ENCODE peak calls at places on chromosomes 5 and 9, in four cellular contexts. R is AG10803, H is tibial nerve, Q is left lung. M is an unnamed sample.

GRCh38 chr5:140106101-140106500 is 7.8 kb upstream of the PURA start:
- DNase-seq in R (no peak), H (no peak), Q (no peak), M (peak)

GRCh38 chr9:16367605-16368424 is 502.7 kb downstream of the BNC2 start:
- DNase-seq in R (peak), H (no peak), Q (no peak), M (peak)

GRCh38 chr5:96857924-96858323 is 18.4 kb upstream of the ERAP2 start:
- DNase-seq in R (no peak), H (no peak), Q (no peak), M (no peak)

GRCh38 chr5:107303581-107303980 is 367.2 kb downstream of the EFNA5 start:
- DNase-seq in R (no peak), H (no peak), Q (no peak), M (no peak)

GRCh38 chr5:124738751-124739559 is 7.5 kb downstream of the ZNF608 start:
- DNase-seq in R (peak), H (no peak), Q (no peak), M (no peak)

GRCh38 chr5:73464016-73464745 is 15.6 kb upstream of the FOXD1 start:
- DNase-seq in R (peak), H (peak), Q (no peak), M (no peak)

GRCh38 chr5:146052780-146053179 is 52.6 kb downstream of the PLAC8L1 start:
- DNase-seq in R (no peak), H (no peak), Q (no peak), M (no peak)

GRCh38 chr5:56640763-56641406 is 174.5 kb upstream of the MAP3K1 start:
- DNase-seq in R (no peak), H (peak), Q (peak), M (peak)

GRCh38 chr5:62569466-62569865 is 9.2 kb upstream of the LRRC70 start:
- DNase-seq in R (no peak), H (no peak), Q (no peak), M (no peak)

GRCh38 chr5:141743652-141744333 is 61.8 kb upstream of the ARAP3 start:
- DNase-seq in R (no peak), H (no peak), Q (no peak), M (no peak)

GRCh38 chr9:135450956-135451355 is 28.6 kb upstream of the PPP1R26 start:
- DNase-seq in R (no peak), H (no peak), Q (no peak), M (no peak)

GRCh38 chr5:118295045-118295444 is 693.3 kb downstream of the DTWD2 start:
- DNase-seq in R (no peak), H (no peak), Q (no peak), M (no peak)

GRCh38 chr5:147504535-147504934 is 5.3 kb downstream of the DPYSL3 start:
- DNase-seq in R (no peak), H (no peak), Q (no peak), M (no peak)

GRCh38 chr5:142141463-142141862 is 32.9 kb downstream of the NDFIP1 start:
- DNase-seq in R (no peak), H (no peak), Q (no peak), M (no peak)

GRCh38 chr5:14753292-14753691 is 88.8 kb downstream of the OTULIN start:
- DNase-seq in R (no peak), H (no peak), Q (no peak), M (no peak)

GRCh38 chr5:39998518-39998917 is 573.7 kb upstream of the DAB2 start:
- DNase-seq in R (peak), H (no peak), Q (no peak), M (no peak)

GRCh38 chr5:26791433-26791832 is 247.0 kb downstream of the CDH9 start:
- DNase-seq in R (no peak), H (no peak), Q (no peak), M (no peak)

GRCh38 chr9:13567833-13568232 is 288.3 kb upstream of the MPDZ start:
- DNase-seq in R (no peak), H (no peak), Q (no peak), M (no peak)

GRCh38 chr9:127899200-127899943 is at the start of gene ST6GALNAC6:
- DNase-seq in R (peak), H (no peak), Q (peak), M (no peak)

GRCh38 chr5:132418876-132419275 is 49.4 kb downstream of the SLC22A5 start:
- DNase-seq in R (peak), H (no peak), Q (no peak), M (peak)

GRCh38 chr5:139178948-139179347 is 19.2 kb downstream of the SIL1 start:
- DNase-seq in R (no peak), H (no peak), Q (no peak), M (peak)

GRCh38 chr5:34658023-34658422 is 1.9 kb downstream of the RAI14 start:
- DNase-seq in R (peak), H (no peak), Q (no peak), M (no peak)

GRCh38 chr5:165627548-165628170 is 2122.2 kb downstream of the MAT2B start:
- DNase-seq in R (no peak), H (no peak), Q (no peak), M (no peak)

GRCh38 chr9:135328485-135329417 is 150.8 kb upstream of the PPP1R26 start:
- DNase-seq in R (no peak), H (no peak), Q (no peak), M (no peak)

GRCh38 chr5:169913479-169913878 is 66.8 kb downstream of the INSYN2B start:
- DNase-seq in R (peak), H (no peak), Q (no peak), M (no peak)

GRCh38 chr5:138303365-138303764 is 28.2 kb downstream of the CDC25C start:
- DNase-seq in R (peak), H (no peak), Q (no peak), M (peak)

GRCh38 chr5:71830626-71831539 is 111.8 kb downstream of the CARTPT start:
- DNase-seq in R (peak), H (peak), Q (peak), M (peak)

GRCh38 chr5:16593013-16593412 is 23.8 kb downstream of the RETREG1 start:
- DNase-seq in R (peak), H (no peak), Q (no peak), M (no peak)

GRCh38 chr9:38227656-38228055 is 158.6 kb upstream of the SHB start:
- DNase-seq in R (no peak), H (no peak), Q (no peak), M (peak)

GRCh38 chr5:57700484-57700883 is 217.9 kb upstream of the ACTBL2 start:
- DNase-seq in R (no peak), H (no peak), Q (no peak), M (no peak)

GRCh38 chr9:75775966-75776691 is 114.3 kb upstream of the PCSK5 start:
- DNase-seq in R (no peak), H (no peak), Q (no peak), M (no peak)

GRCh38 chr9:130362691-130363090 is 82.1 kb upstream of the ASS1 start:
- DNase-seq in R (no peak), H (no peak), Q (no peak), M (no peak)

GRCh38 chr5:167642779-167643517 is 648.5 kb upstream of the WWC1 start:
- DNase-seq in R (peak), H (no peak), Q (no peak), M (peak)

GRCh38 chr9:136759001-136759400 is 958 bp upstream of the LCN8 start:
- DNase-seq in R (no peak), H (no peak), Q (no peak), M (no peak)

GRCh38 chr5:177388521-177389052 is 4.4 kb downstream of the SLC34A1 start:
- DNase-seq in R (no peak), H (no peak), Q (no peak), M (peak)

GRCh38 chr9:134178781-134179551 is 14.6 kb upstream of the RNU6ATAC start:
- DNase-seq in R (peak), H (peak), Q (peak), M (no peak)

GRCh38 chr9:124259273-124260078 is 1.7 kb downstream of the NEK6 start:
- DNase-seq in R (peak), H (peak), Q (peak), M (peak)

GRCh38 chr5:74866653-74867162 is 521 bp upstream of the FAM169A start:
- DNase-seq in R (no peak), H (no peak), Q (no peak), M (no peak)

GRCh38 chr9:1916676-1917075 is 98.5 kb upstream of the SMARCA2 start:
- DNase-seq in R (peak), H (no peak), Q (no peak), M (no peak)

GRCh38 chr5:54302267-54302687 is 8.1 kb downstream of the ARL15 start:
- DNase-seq in R (peak), H (peak), Q (no peak), M (peak)

GRCh38 chr5:123091258-123091987 is 2.4 kb downstream of the PRDM6 start:
- DNase-seq in R (no peak), H (no peak), Q (no peak), M (peak)

GRCh38 chr5:123090641-123091257 is 1.7 kb downstream of the PRDM6 start:
- DNase-seq in R (no peak), H (no peak), Q (no peak), M (no peak)

GRCh38 chr5:123089572-123089970 is 530 bp downstream of the PRDM6 start:
- DNase-seq in R (peak), H (no peak), Q (no peak), M (no peak)

GRCh38 chr5:123088031-123088805 is 823 bp upstream of the PRDM6 start:
- DNase-seq in R (no peak), H (no peak), Q (no peak), M (no peak)

GRCh38 chr5:123089971-123090640 is 1.1 kb downstream of the PRDM6 start:
- DNase-seq in R (peak), H (no peak), Q (no peak), M (no peak)
- H3K4me3 ChIP-seq in R (peak), H (peak), Q (peak), M (peak)

GRCh38 chr5:135332519-135333150 is 66.4 kb downstream of the MACROH2A1 start:
- DNase-seq in R (peak), H (no peak), Q (no peak), M (peak)
- TF ChIP-seq CTCF in R (peak), H (peak), Q (peak), M (peak)

DNA sequence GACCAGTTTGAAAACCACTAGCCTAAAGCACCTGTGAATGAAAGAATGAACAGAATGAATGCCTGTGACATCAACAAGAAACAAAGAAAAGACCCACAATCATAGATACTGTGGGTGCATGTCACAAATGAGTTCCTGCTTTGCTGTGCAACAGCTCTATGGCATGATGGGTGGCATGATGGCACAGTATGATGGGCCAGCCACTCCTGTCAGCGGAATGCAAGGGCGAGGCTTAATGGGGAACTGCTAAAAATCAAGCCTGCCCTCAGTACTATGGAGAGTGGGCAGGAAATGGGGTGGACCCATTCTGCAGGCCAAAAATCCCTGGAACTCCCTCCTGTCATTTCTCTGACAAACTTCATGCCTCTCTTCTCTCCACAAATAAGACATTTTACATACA is 89.0 kb downstream of the DCP2 start:
- DNase-seq in R (no peak), H (no peak), Q (no peak), M (no peak)
- H3K4me3 ChIP-seq in R (no peak), H (no peak), Q (no peak), M (no peak)

GRCh38 chr9:94796687-94797086 is 70.2 kb downstream of the AOPEP start:
- DNase-seq in R (no peak), H (no peak), Q (no peak), M (no peak)
- TF ChIP-seq CTCF in R (no peak), H (no peak), Q (no peak), M (no peak)

DNA sequence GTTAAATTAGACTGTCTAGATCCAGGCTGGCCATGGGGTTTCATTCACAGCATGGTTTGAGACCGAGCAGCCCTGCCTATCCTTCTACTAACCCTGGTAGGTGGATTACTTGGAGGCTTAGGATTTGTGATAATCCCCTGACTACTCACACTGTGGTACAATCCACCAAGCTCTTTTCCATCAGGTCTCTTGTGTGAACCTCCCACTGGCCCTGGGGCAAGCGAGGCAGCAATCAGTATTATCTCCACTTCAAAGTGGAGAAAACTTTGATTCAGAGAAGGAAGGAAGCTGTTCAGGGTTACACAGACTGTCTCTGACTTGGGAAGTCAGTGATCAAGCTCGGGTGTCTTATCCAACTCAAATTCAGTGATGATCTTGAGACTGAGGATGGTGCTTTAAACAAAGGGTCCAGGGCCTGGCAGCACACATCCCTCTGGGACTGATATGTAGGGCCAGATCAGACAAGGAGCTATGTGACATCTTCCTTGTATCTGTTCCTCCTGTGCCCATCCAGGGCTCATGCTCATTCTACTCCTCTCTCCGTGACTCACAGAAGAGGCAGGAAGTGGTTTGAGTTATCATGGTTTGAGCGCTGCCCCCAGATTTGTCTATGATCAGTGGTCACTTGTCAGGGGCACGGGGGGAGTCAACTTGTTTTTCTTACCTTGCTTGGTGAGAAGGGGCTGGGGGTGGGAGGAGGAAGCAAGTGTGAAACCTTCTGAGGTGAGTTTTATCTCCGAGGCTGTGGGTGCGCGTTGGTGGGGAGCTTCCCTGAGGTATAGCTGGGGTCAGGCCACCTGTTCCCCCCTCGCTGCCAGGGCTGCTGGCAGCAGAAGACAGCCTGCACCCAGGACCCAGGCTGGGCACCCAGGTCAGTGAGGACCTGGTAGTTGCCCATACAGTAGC is 48.6 kb downstream of the RGS3 start:
- DNase-seq in R (peak), H (no peak), Q (no peak), M (peak)
- H3K4me3 ChIP-seq in R (no peak), H (no peak), Q (no peak), M (no peak)

GRCh38 chr9:98796364-98797101 is at the start of gene ANKS6:
- DNase-seq in R (peak), H (peak), Q (peak), M (no peak)
- TF ChIP-seq CTCF in R (peak), H (peak), Q (peak), M (peak)

GRCh38 chr9:33815781-33816180 is 1.2 kb upstream of the UBE2R2 start:
- DNase-seq in R (no peak), H (no peak), Q (no peak), M (no peak)
- H3K4me3 ChIP-seq in R (no peak), H (no peak), Q (no peak), M (no peak)

GRCh38 chr5:93062548-93062947 is 518.5 kb downstream of the NR2F1-AS1 start:
- DNase-seq in R (no peak), H (no peak), Q (no peak), M (peak)
- TF ChIP-seq CTCF in R (peak), H (no peak), Q (no peak), M (peak)

GRCh38 chr9:126276056-126276728 is 50.4 kb upstream of the MVB12B start:
- DNase-seq in R (no peak), H (no peak), Q (no peak), M (no peak)

DNA sequence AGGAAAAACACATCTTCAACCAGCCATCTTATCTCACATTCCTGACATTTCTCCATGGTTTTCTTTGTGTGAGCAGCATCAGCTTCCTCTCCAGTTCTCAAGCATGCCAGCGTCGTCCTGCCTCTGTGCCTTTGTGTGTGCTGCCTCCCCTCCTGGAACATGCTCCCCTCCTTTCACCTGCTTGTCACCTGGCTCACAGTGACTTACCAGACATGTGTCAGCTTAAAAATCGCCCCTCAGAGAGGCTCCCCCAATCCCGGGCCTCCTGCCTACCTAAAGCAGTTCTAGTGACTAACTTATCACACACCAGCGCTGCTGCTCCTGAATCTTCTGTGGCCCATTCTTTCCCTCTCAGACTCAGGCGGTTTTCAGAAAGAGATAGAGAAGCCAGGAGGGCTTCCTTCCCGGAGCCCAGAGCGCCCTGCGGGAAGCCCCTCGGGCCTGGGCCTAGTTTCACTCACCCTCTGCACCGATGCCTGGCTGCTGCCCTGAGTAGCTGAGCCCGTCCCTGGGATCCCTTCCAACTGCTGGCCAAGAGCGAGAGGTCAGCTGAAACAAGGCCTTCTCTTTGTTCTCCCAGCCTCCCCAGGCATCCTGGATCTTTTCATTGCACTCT is 51.1 kb upstream of the MVB12B start:
- DNase-seq in R (no peak), H (no peak), Q (no peak), M (no peak)
- H3K4me3 ChIP-seq in R (no peak), H (no peak), Q (no peak), M (no peak)

DNA sequence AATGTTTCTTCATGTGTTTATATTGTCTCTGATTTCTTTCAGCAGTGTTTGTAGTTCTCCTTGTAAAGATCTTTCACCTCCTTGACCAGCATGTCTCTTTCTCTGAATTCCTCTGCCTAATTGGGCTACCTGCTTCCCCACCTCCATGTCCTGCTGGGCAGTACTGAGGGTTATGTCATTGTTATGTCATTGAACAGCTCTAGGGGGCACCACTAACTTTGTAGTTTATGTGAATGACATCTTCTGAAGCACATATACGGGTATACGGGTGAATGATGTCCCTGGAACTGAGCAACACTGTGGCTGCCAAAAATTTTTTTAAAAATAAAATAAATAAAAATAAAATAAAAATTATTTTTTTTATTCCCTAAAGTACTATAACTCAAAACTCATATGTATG is 16.9 kb upstream of the SNCAIP start:
- DNase-seq in R (no peak), H (no peak), Q (no peak), M (peak)
- TF ChIP-seq CTCF in R (peak), H (peak), Q (peak), M (peak)

M was measured in bronchial epithelial cell.